ENCODE peak calls at places on chromosome 2, in five cellular contexts. B is mammary epithelial cell, K is AG10803, R is GM12864, U is astrocyte of the spinal cord. M is an unnamed sample.
A peak's percentile ranks its signal among the peaks of the same experiment; 100 is the strongest.

GRCh38 chr2:42841344-42841743 is 49.0 kb upstream of the HAAO start:
- DNase-seq in B (no peak), K (no peak), R (no peak), U (no peak), M (no peak)

GRCh38 chr2:197078535-197078934 is 152.0 kb upstream of the PGAP1 start:
- DNase-seq in B (no peak), K (no peak), R (no peak), U (no peak), M (no peak)

GRCh38 chr2:52428224-52428623 is 1339.4 kb upstream of the CHAC2 start:
- DNase-seq in B (no peak), K (no peak), R (no peak), U (no peak), M (no peak)

GRCh38 chr2:44315945-44316344 is 40.7 kb downstream of the SLC3A1 start:
- DNase-seq in B (no peak), K (no peak), R (no peak), U (no peak), M (no peak)

GRCh38 chr2:44770221-44771187 is 171.0 kb upstream of the SIX3 start:
- DNase-seq in B (no peak), K (no peak), R (no peak), U (no peak), M (no peak)

GRCh38 chr2:143280097-143280757 is 151.0 kb downstream of the ARHGAP15 start:
- DNase-seq in B (no peak), K (no peak), R (no peak), U (no peak), M (no peak)

GRCh38 chr2:227228061-227228667 is 63.7 kb downstream of the COL4A3 start:
- DNase-seq in B (peak; percentile 59), K (peak; percentile 28), R (no peak), U (no peak), M (peak; percentile 41)

GRCh38 chr2:169659314-169659713 is 34.9 kb downstream of the CFAP210 start:
- DNase-seq in B (no peak), K (no peak), R (no peak), U (no peak), M (no peak)

GRCh38 chr2:126886201-126886905 is 12.3 kb upstream of the TEX51 start:
- DNase-seq in B (no peak), K (peak; percentile 22), R (no peak), U (peak; percentile 12), M (no peak)

GRCh38 chr2:21333694-21334093 is 209.9 kb downstream of the TDRD15 start:
- DNase-seq in B (peak; percentile 13), K (no peak), R (no peak), U (no peak), M (no peak)

GRCh38 chr2:134406311-134406710 is 152.4 kb downstream of the MGAT5 start:
- DNase-seq in B (peak; percentile 91), K (no peak), R (no peak), U (no peak), M (no peak)

GRCh38 chr2:9820020-9820973 is 23.0 kb upstream of the TAF1B start:
- DNase-seq in B (peak; percentile 71), K (peak; percentile 45), R (no peak), U (peak; percentile 27), M (no peak)

GRCh38 chr2:221554769-221555510 is 17.2 kb downstream of the EPHA4 start:
- DNase-seq in B (no peak), K (peak; percentile 66), R (peak; percentile 42), U (no peak), M (no peak)

GRCh38 chr2:118835739-118836410 is 11.6 kb downstream of the EN1 start:
- DNase-seq in B (no peak), K (no peak), R (no peak), U (no peak), M (no peak)

GRCh38 chr2:39571197-39571731 is 94.5 kb upstream of the TMEM178A start:
- DNase-seq in B (peak; percentile 71), K (peak; percentile 16), R (no peak), U (no peak), M (no peak)

GRCh38 chr2:8554296-8554806 is 127.5 kb upstream of the ID2 start:
- DNase-seq in B (no peak), K (no peak), R (no peak), U (no peak), M (no peak)

GRCh38 chr2:85394976-85395375 is 15.2 kb downstream of the CAPG start:
- DNase-seq in B (no peak), K (no peak), R (no peak), U (no peak), M (no peak)

GRCh38 chr2:234792566-234792965 is 159.3 kb upstream of the SH3BP4 start:
- DNase-seq in B (no peak), K (peak; percentile 67), R (no peak), U (peak; percentile 89), M (no peak)

GRCh38 chr2:235206980-235207579 is 255.3 kb downstream of the SH3BP4 start:
- DNase-seq in B (no peak), K (no peak), R (no peak), U (no peak), M (no peak)

GRCh38 chr2:238528953-238529781 is 102.4 kb downstream of the ASB1 start:
- DNase-seq in B (peak; percentile 41), K (peak; percentile 66), R (no peak), U (peak; percentile 71), M (peak; percentile 66)

GRCh38 chr2:97752342-97753334 is 39.3 kb downstream of the ZAP70 start:
- DNase-seq in B (peak; percentile 40), K (no peak), R (no peak), U (no peak), M (no peak)

GRCh38 chr2:1584051-1584531 is 160.2 kb downstream of the PXDN start:
- DNase-seq in B (no peak), K (no peak), R (no peak), U (no peak), M (no peak)

GRCh38 chr2:218892693-218893348 is 12.2 kb downstream of the WNT10A start:
- DNase-seq in B (peak; percentile 53), K (peak; percentile 34), R (peak; percentile 68), U (peak; percentile 32), M (peak; percentile 35)

GRCh38 chr2:33425660-33426059 is 50.8 kb upstream of the RASGRP3 start:
- DNase-seq in B (peak; percentile 64), K (peak; percentile 26), R (no peak), U (peak; percentile 63), M (no peak)

GRCh38 chr2:218983263-218983970 is 1.6 kb downstream of the FEV start:
- DNase-seq in B (no peak), K (no peak), R (no peak), U (no peak), M (no peak)

GRCh38 chr2:30947686-30948085 is 140.4 kb upstream of the CAPN13 start:
- DNase-seq in B (no peak), K (no peak), R (no peak), U (no peak), M (no peak)

GRCh38 chr2:43132523-43133301 is 93.7 kb downstream of the ZFP36L2 start:
- DNase-seq in B (no peak), K (no peak), R (no peak), U (no peak), M (no peak)

GRCh38 chr2:214578395-214578794 is 167.5 kb downstream of the VWC2L start:
- DNase-seq in B (no peak), K (no peak), R (no peak), U (no peak), M (no peak)

GRCh38 chr2:23384551-23385349 is at the start of gene KLHL29:
- DNase-seq in B (peak; percentile 65), K (peak; percentile 69), R (no peak), U (peak; percentile 58), M (no peak)

DNA sequence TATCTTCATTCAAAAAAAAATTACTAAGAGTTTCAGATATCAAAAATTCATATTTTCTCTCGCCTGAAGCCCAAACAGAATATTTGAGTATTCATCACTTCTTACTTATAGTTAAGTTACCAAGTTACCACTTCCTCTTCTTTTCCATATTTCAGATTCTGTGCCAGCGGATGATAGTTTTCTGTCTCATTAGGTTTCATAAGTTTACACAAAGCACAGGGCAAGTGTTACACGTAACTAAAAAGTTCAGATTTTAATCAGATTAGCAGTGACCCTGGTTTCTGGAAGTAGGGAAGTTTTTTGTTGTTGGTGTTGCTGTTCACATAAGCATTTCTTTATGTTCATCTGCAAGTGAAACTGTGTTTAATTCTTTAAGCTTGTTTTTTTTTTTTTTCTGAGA is 10.2 kb downstream of the AFTPH start:
- DNase-seq in B (no peak), K (no peak), R (no peak), U (no peak), M (no peak)
- TF ChIP-seq CTCF in B (no peak), K (no peak), R (no peak), U (no peak), M (no peak)

DNA sequence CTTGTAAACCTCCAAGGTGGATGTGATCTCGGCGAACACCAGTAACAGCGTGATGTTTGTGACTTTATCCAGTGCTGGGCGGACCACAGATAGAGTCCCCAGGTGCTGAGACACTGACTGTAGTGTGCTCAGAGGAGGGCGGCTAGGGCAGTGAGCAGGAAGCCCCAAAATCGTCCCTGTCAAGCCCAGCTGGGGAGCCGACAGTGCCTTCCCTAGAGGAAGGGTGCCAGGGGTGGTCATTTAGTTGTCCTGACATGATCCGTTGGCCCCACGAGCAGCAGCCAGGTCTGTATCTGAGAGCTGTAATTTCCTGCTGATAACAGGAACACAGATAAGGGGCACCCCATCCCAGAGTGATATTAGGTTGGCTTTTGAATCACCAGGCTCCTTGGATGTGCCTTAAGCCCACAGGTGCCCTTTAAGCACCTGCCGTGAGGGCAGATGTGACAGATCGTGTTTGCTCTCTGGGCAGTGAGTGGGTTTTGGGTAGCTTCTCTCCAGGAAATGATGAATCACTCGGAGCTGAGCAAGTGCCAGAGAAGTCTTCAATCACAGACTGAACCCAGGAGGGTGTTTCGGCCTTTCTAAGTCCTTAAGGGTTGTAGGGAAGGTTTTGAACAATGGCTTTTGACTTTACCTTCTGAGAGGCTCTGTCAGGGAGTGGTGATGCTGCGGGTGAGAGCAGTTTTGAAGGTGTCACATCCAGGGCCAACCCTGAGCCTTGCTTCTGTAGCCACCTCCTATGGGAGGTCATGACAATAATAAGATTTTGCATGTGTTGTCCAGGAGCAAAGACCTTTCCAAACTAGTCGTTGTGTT is 7.7 kb downstream of the LPIN1 start:
- DNase-seq in B (peak; percentile 69), K (peak; percentile 52), R (no peak), U (peak; percentile 61), M (no peak)
- H3K4me3 ChIP-seq in B (no peak overlapping the region), K (no peak overlapping the region), R (peak overlapping the region; percentile 32), U (no peak overlapping the region), M (no peak overlapping the region)

DNA sequence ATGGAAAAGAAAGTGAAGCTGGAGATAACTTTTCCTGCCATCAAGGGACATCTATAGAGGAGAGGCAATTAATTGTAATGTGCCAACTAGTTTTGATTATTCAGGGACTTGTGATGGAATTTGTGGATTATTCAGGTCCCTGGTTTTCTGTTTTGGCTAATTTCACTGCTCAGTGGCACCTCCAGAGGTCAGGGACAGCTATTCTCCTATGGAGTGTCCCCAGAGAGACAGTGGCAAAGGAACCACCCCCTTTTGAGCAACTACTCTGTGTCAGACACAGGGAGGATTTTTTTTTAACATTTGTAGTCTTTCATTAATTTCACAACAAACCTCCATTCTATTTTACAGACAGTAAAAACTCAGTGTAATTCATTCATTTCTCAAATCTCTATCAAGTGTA is 206.0 kb upstream of the SPRED2 start:
- DNase-seq in B (no peak), K (no peak), R (no peak), U (no peak), M (no peak)
- TF ChIP-seq CTCF in B (peak; percentile 18), K (peak; percentile 32), R (peak; percentile 31), U (peak; percentile 7), M (peak; percentile 8)

GRCh38 chr2:199446996-199447395 is 10.7 kb downstream of the SATB2 start:
- DNase-seq in B (no peak), K (no peak), R (no peak), U (no peak), M (no peak)
- H3K4me3 ChIP-seq in B (no peak overlapping the region), K (no peak overlapping the region), R (no peak overlapping the region), U (no peak overlapping the region), M (no peak overlapping the region)